ENCODE peak calls at places on chromosomes 16 and 17, in nine cellular contexts. S, D, N, R, G, A, M, Q and U are unnamed samples.

GRCh38 chr16:53433509-53433908 is 762 bp upstream of the RBL2 start:
- DNase-seq in M (no peak), G (peak; percentile 39), Q (no peak), R (no peak), S (no peak), A (no peak), D (no peak), N (no peak), U (no peak)

GRCh38 chr16:66869424-66869823 is 10.9 kb upstream of the PDP2 start:
- DNase-seq in N (no peak), G (no peak), D (no peak), S (no peak), Q (no peak), R (no peak), A (no peak), M (no peak), U (no peak)

GRCh38 chr17:37490638-37491614 is 1.2 kb downstream of the DUSP14 start:
- DNase-seq in Q (peak; percentile 13), N (peak; percentile 65), G (peak; percentile 87), M (no peak), S (peak; percentile 57), R (peak; percentile 79), A (peak; percentile 66), D (no peak), U (no peak)

GRCh38 chr17:64320613-64321553 is 57.8 kb upstream of the TEX2 start:
- DNase-seq in R (peak; percentile 74), M (peak; percentile 82), Q (peak; percentile 56), N (peak; percentile 66), G (peak; percentile 98), S (peak; percentile 85), A (peak; percentile 64), D (no peak), U (peak; percentile 65)

GRCh38 chr17:77404812-77405581 is 264.2 kb downstream of the SEC14L1 start:
- DNase-seq in D (peak; percentile 67), S (no peak), A (peak; percentile 42), G (peak; percentile 93), Q (peak; percentile 89), M (no peak), N (peak; percentile 88), R (no peak), U (no peak)

GRCh38 chr17:29664743-29665479 is 42.2 kb upstream of the CORO6 start:
- DNase-seq in G (peak; percentile 80), A (no peak), S (no peak), N (no peak), D (no peak), M (no peak), Q (no peak), R (no peak), U (no peak)

GRCh38 chr16:11392041-11392581 is 46.9 kb downstream of the RMI2 start:
- DNase-seq in Q (no peak), S (no peak), G (no peak), M (no peak), R (no peak), A (no peak), D (no peak), N (peak; percentile 34), U (no peak)

GRCh38 chr16:19329932-19330331 is 44.4 kb downstream of the CLEC19A start:
- DNase-seq in R (no peak), G (peak; percentile 70), D (no peak), A (no peak), N (no peak), M (no peak), Q (no peak), S (no peak), U (no peak)

GRCh38 chr16:27526169-27526568 is 23.5 kb downstream of the GTF3C1 start:
- DNase-seq in N (no peak), G (no peak), S (peak; percentile 27), Q (no peak), R (no peak), M (no peak), D (no peak), A (peak; percentile 58), U (peak; percentile 90)

GRCh38 chr17:80750263-80750662 is 205.6 kb downstream of the RPTOR start:
- DNase-seq in N (no peak), R (no peak), Q (no peak), M (no peak), D (no peak), S (no peak), A (no peak), G (no peak), U (no peak)

GRCh38 chr17:3845361-3845753 is 689 bp downstream of the NCBP3 start:
- DNase-seq in S (no peak), G (no peak), Q (peak; percentile 31), M (no peak), A (no peak), R (no peak), D (no peak), N (no peak), U (no peak)

GRCh38 chr16:85611455-85612190 is 1.5 kb upstream of the GSE1 start:
- DNase-seq in R (peak; percentile 95), G (peak; percentile 74), M (no peak), A (peak; percentile 94), Q (peak; percentile 38), N (peak; percentile 92), D (peak; percentile 21), S (peak; percentile 93), U (peak; percentile 87)
- H3K4me1 ChIP-seq in R (peaks cover 5% of the 10 kb centered on the region), G (peaks cover 33% of the 10 kb centered on the region), M (peaks cover 19% of the 10 kb centered on the region), A (peaks cover 77% of the 10 kb centered on the region), Q (peaks cover 53% of the 10 kb centered on the region), N (no peaks in the 10 kb centered on the region), D (peaks cover 13% of the 10 kb centered on the region), S (peaks cover 65% of the 10 kb centered on the region), U (peaks cover 30% of the 10 kb centered on the region)

GRCh38 chr17:56979091-56979480 is 1.2 kb downstream of the SCPEP1 start:
- DNase-seq in M (no peak), Q (no peak), N (no peak), A (no peak), S (no peak), R (no peak), G (no peak), D (no peak), U (no peak)
- H3K4me3 ChIP-seq in M (no peak overlapping the region), Q (no peak overlapping the region), N (no peak overlapping the region), A (no peak overlapping the region), S (no peak overlapping the region), R (peak overlapping the region; percentile 58), G (peak overlapping the region; percentile 85), D (peak overlapping the region; percentile 60), U (peak overlapping the region; percentile 79)

GRCh38 chr17:78883090-78883532 is 19.9 kb downstream of the CEP295NL start:
- DNase-seq in S (no peak), M (no peak), R (peak; percentile 92), N (peak; percentile 91), G (peak; percentile 94), A (peak; percentile 71), D (peak; percentile 77), Q (no peak), U (peak; percentile 84)

GRCh38 chr17:78882546-78883089 is 20.4 kb downstream of the CEP295NL start:
- DNase-seq in G (no peak), A (no peak), D (no peak), Q (no peak), R (peak; percentile 75), N (peak; percentile 72), M (no peak), S (no peak), U (peak; percentile 59)

GRCh38 chr17:78884876-78885667 is 17.9 kb downstream of the CEP295NL start:
- DNase-seq in M (no peak), N (no peak), G (no peak), S (no peak), A (no peak), Q (no peak), D (no peak), R (no peak), U (no peak)

GRCh38 chr17:78884148-78884870 is 18.7 kb downstream of the CEP295NL start:
- DNase-seq in M (no peak), R (peak; percentile 84), Q (no peak), S (no peak), N (no peak), G (no peak), D (no peak), A (no peak), U (no peak)

DNA sequence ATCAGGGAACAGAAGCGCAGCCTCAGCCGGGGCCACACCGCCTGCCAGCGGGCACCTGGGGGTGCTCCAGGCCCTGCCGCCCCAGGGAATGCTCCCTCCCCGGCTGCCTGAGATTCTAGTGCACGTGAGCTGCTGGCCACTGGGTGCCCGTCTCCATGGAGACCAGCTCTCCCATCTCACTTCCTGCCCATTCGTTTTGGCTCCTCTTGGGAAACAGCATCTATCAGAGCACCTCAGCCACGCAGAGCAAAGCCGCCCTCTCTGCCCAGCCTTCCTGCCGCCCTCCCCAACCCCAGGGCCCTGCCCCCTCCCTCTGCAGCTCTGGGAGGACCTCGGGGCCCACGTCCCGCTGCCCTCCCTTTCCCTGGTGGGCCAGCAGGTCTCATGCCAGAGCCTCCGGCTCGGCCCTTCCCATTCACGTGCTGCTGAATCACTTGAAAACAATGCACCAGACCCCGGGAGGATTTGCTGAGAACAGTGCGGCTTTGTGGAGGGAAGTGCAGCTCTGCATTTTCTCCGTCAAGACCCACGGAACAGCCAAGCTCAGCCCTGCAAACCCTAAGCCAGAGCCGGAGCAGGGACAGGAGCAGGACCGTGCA is 19.4 kb downstream of the CEP295NL start:
- DNase-seq in S (peak; percentile 40), G (peak; percentile 95), Q (no peak), N (peak; percentile 90), R (peak; percentile 95), A (peak; percentile 71), M (no peak), D (peak; percentile 75), U (peak; percentile 88)
- H3K4me1 ChIP-seq in S (peaks cover 5% of the 10 kb centered on the region), G (peaks cover 42% of the 10 kb centered on the region), Q (peaks cover 36% of the 10 kb centered on the region), N (no peaks in the 10 kb centered on the region), R (peaks cover 29% of the 10 kb centered on the region), A (peaks cover 45% of the 10 kb centered on the region), M (peaks cover 10% of the 10 kb centered on the region), D (peaks cover 24% of the 10 kb centered on the region), U (peaks cover 26% of the 10 kb centered on the region)

GRCh38 chr17:32488177-32488542 is 1.4 kb downstream of the CDK5R1 start:
- DNase-seq in S (no peak), A (no peak), D (no peak), M (no peak), Q (no peak), G (no peak), N (no peak), R (no peak), U (no peak)

GRCh38 chr17:32487460-32488176 is 825 bp downstream of the CDK5R1 start:
- DNase-seq in R (no peak), S (no peak), G (no peak), N (no peak), Q (peak; percentile 25), D (no peak), A (no peak), M (no peak), U (peak; percentile 18)

GRCh38 chr17:32490101-32490482 is 3.3 kb downstream of the CDK5R1 start:
- DNase-seq in A (no peak), M (no peak), D (no peak), Q (no peak), N (no peak), G (no peak), S (no peak), R (no peak), U (peak; percentile 21)

GRCh38 chr17:32489320-32490100 is 2.7 kb downstream of the CDK5R1 start:
- DNase-seq in D (no peak), Q (no peak), M (no peak), N (no peak), R (no peak), S (no peak), G (no peak), A (no peak), U (no peak)

DNA sequence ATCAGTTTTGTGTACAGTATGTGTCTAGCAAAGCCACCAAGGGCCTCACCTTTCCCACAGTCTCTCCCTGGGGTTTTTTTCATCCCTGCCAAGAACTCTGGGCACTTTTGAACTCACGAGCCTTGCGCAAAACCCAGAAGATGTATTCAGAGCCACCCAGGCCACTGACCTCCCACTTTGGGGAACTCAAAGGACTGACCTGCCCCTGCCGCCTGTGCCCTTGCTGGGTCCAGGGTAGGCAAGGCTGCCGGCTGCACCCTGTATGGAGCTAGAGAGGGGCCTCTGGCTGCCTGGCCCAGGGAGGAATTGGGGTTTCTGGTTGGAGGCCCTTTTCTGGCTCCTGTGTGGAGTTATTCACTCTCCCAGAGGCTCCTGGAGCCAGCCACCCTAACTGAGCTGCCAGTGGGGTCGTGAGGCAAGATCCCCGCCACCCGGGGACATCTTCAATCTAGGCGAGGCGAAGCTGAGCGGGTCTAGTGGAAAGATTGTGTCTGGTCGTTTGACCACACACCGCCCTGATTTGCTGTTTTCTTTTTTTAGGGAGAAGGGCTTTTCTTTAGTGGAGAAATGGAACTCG is 1.9 kb downstream of the CDK5R1 start:
- DNase-seq in A (no peak), R (no peak), Q (no peak), N (no peak), M (no peak), G (no peak), D (no peak), S (no peak), U (no peak)
- H3K4me3 ChIP-seq in A (no peak overlapping the region), R (no peak overlapping the region), Q (peak overlapping the region; percentile 42), N (no peak overlapping the region), M (no peak overlapping the region), G (no peak overlapping the region), D (no peak overlapping the region), S (no peak overlapping the region), U (no peak overlapping the region)